ENCODE peak calls at places on chromosome 11, in five cellular contexts. W, F, O, T and E are unnamed samples.

GRCh38 chr11:128610765-128611617 is 23.6 kb upstream of the ETS1 start:
- DNase-seq in O (no peak), F (no peak), T (no peak), W (no peak), E (no peak)

GRCh38 chr11:79259800-79260199 is 181.0 kb downstream of the TENM4 start:
- DNase-seq in T (no peak), F (no peak), O (no peak), W (no peak), E (peak; percentile 35)

GRCh38 chr11:125941606-125942275 is 4.1 kb upstream of the VSIG10L2 start:
- DNase-seq in W (peak; percentile 10), T (peak; percentile 32), F (peak; percentile 19), O (peak; percentile 91), E (peak; percentile 60)

GRCh38 chr11:111957663-111958415 is 20.7 kb downstream of the DIXDC1 start:
- DNase-seq in W (no peak), F (no peak), T (no peak), O (no peak), E (no peak)

GRCh38 chr11:124717421-124717785 is 22.3 kb upstream of the NRGN start:
- DNase-seq in T (no peak), W (peak; percentile 10), O (no peak), F (peak; percentile 59), E (no peak)

GRCh38 chr11:76567261-76567660 is 103.3 kb downstream of the LRRC32 start:
- DNase-seq in T (no peak), O (no peak), F (no peak), W (no peak), E (no peak)

GRCh38 chr11:60977224-60977623 is 5.7 kb downstream of the CD6 start:
- DNase-seq in W (no peak), T (no peak), F (no peak), O (no peak), E (no peak)

GRCh38 chr11:44855138-44855849 is 95.4 kb downstream of the TP53I11 start:
- DNase-seq in T (no peak), W (no peak), O (no peak), F (peak; percentile 30), E (no peak)

GRCh38 chr11:8810331-8811301 is 100.4 kb upstream of the AKIP1 start:
- DNase-seq in O (peak; percentile 82), T (peak; percentile 82), F (peak; percentile 81), W (peak; percentile 87), E (no peak)

GRCh38 chr11:67468056-67468455 is 995 bp downstream of the TMEM134 start:
- DNase-seq in O (no peak), W (no peak), F (no peak), T (no peak), E (no peak)

GRCh38 chr11:120142072-120142423 is 4.1 kb upstream of the TRIM29 start:
- DNase-seq in W (no peak), F (no peak), T (no peak), O (peak; percentile 39), E (no peak)

GRCh38 chr11:69534166-69534530 is 52.7 kb downstream of the LINC01488 start:
- DNase-seq in O (no peak), W (no peak), F (no peak), T (no peak), E (no peak)

GRCh38 chr11:48043111-48043997 is 63.0 kb downstream of the PTPRJ start:
- DNase-seq in W (no peak), T (no peak), O (no peak), F (no peak), E (no peak)

GRCh38 chr11:57224537-57224936 is 12.5 kb downstream of the APLNR start:
- DNase-seq in T (no peak), O (no peak), W (no peak), F (peak; percentile 53), E (no peak)

GRCh38 chr11:3102641-3102921 is 45.4 kb upstream of the CARS1 start:
- DNase-seq in F (no peak), W (no peak), T (no peak), O (no peak), E (no peak)

GRCh38 chr11:128720522-128720985 is 26.7 kb downstream of the FLI1 start:
- DNase-seq in T (peak; percentile 56), O (peak; percentile 55), W (peak; percentile 61), F (no peak), E (no peak)

GRCh38 chr11:72190581-72191205 is 1.2 kb upstream of the FOLR1 start:
- DNase-seq in T (no peak), F (no peak), O (no peak), W (no peak), E (no peak)

GRCh38 chr11:120238968-120239620 is 846 bp upstream of the POU2F3 start:
- DNase-seq in T (no peak), O (no peak), F (no peak), W (no peak), E (no peak)

GRCh38 chr11:74672332-74672955 is 58.8 kb downstream of the CHRDL2 start:
- DNase-seq in T (no peak), W (no peak), F (no peak), O (no peak), E (no peak)

GRCh38 chr11:128714881-128715280 is 21.0 kb downstream of the FLI1 start:
- DNase-seq in W (peak; percentile 99), O (no peak), F (peak; percentile 97), T (no peak), E (peak; percentile 86)

GRCh38 chr11:11937433-11937832 is 71.0 kb downstream of the DKK3 start:
- DNase-seq in F (no peak), O (no peak), W (no peak), T (no peak), E (no peak)

GRCh38 chr11:2564008-2564530 is 119.3 kb downstream of the KCNQ1 start:
- DNase-seq in W (no peak), O (no peak), T (no peak), F (no peak), E (peak; percentile 90)

GRCh38 chr11:103805688-103806009 is 230.8 kb upstream of the DDI1 start:
- DNase-seq in W (no peak), O (no peak), F (no peak), T (no peak), E (no peak)

GRCh38 chr11:7931168-7931567 is at the start of gene OR10A6:
- DNase-seq in W (no peak), F (no peak), O (no peak), T (no peak), E (no peak)

GRCh38 chr11:44737222-44737621 is 10.5 kb downstream of the TSPAN18 start:
- DNase-seq in T (no peak), O (no peak), F (no peak), W (no peak), E (no peak)

GRCh38 chr11:12800032-12800671 is 125.9 kb downstream of the TEAD1 start:
- DNase-seq in O (no peak), W (peak; percentile 88), F (peak; percentile 81), T (no peak), E (peak; percentile 83)

GRCh38 chr11:102680945-102681344 is 24.6 kb downstream of the MMP27 start:
- DNase-seq in W (peak; percentile 8), F (no peak), O (no peak), T (no peak), E (no peak)

GRCh38 chr11:109704432-109704831 is 282.4 kb downstream of the C11orf87 start:
- DNase-seq in T (no peak), W (no peak), F (no peak), O (no peak), E (no peak)

GRCh38 chr11:66017354-66017753 is 5.5 kb downstream of the CST6 start:
- DNase-seq in W (no peak), O (no peak), F (no peak), T (no peak), E (no peak)

GRCh38 chr11:74418509-74418895 is 20.3 kb upstream of the PGM2L1 start:
- DNase-seq in O (no peak), F (peak; percentile 82), T (no peak), W (peak; percentile 73), E (no peak)

GRCh38 chr11:68968306-68969255 is 12.2 kb downstream of the MRGPRD start:
- DNase-seq in O (no peak), T (no peak), F (no peak), W (no peak), E (no peak)

GRCh38 chr11:15845261-15845660 is 511.1 kb downstream of the SOX6 start:
- DNase-seq in W (no peak), O (no peak), F (no peak), T (peak; percentile 82), E (no peak)
- H3K4ac ChIP-seq in W (no peak overlapping the region), O (no peak overlapping the region), F (no peak overlapping the region), T (no peak overlapping the region), E (no peak overlapping the region)

GRCh38 chr11:64558065-64558745 is 32.8 kb upstream of the SLC22A12 start:
- DNase-seq in W (no peak), O (no peak), T (no peak), F (no peak), E (peak; percentile 91)
- H3K4ac ChIP-seq in W (no peak overlapping the region), O (peak overlapping the region; percentile 83), T (peak overlapping the region; percentile 71), F (no peak overlapping the region), E (no peak overlapping the region)

GRCh38 chr11:923691-924405 is 1.8 kb upstream of the AP2A2 start:
- DNase-seq in F (no peak), O (no peak), T (no peak), W (no peak), E (no peak)

GRCh38 chr11:926341-926916 is 759 bp downstream of the AP2A2 start:
- DNase-seq in W (peak; percentile 85), O (no peak), F (peak; percentile 69), T (no peak), E (peak; percentile 58)

GRCh38 chr11:924406-925157 is 1.1 kb upstream of the AP2A2 start:
- DNase-seq in T (no peak), O (no peak), F (no peak), W (no peak), E (no peak)

GRCh38 chr11:925496-926301 is at the start of gene AP2A2:
- DNase-seq in T (peak; percentile 90), O (peak; percentile 93), F (peak; percentile 86), W (peak; percentile 86), E (peak; percentile 98)

GRCh38 chr11:925158-925495 is 543 bp upstream of the AP2A2 start:
- DNase-seq in W (no peak), F (no peak), O (no peak), T (no peak), E (no peak)
- H3K4ac ChIP-seq in W (no peak overlapping the region), F (peak overlapping the region; percentile 65), O (no peak overlapping the region), T (peak overlapping the region; percentile 28), E (no peak overlapping the region)

GRCh38 chr11:62705880-62706831 is 1.1 kb downstream of the BSCL2 start:
- DNase-seq in T (peak; percentile 94), F (peak; percentile 91), W (peak; percentile 95), O (peak; percentile 95), E (peak; percentile 95)

GRCh38 chr11:62705401-62705800 is 1.8 kb downstream of the BSCL2 start:
- DNase-seq in W (no peak), T (no peak), O (no peak), F (no peak), E (no peak)

GRCh38 chr11:62708423-62709261 is 1.2 kb downstream of the GNG3 start:
- DNase-seq in W (no peak), O (peak; percentile 69), T (no peak), F (no peak), E (peak; percentile 25)

GRCh38 chr11:62707277-62707771 is at the start of the genes BSCL2 and GNG3:
- DNase-seq in T (peak; percentile 79), F (no peak), W (no peak), O (peak; percentile 93), E (no peak)

DNA sequence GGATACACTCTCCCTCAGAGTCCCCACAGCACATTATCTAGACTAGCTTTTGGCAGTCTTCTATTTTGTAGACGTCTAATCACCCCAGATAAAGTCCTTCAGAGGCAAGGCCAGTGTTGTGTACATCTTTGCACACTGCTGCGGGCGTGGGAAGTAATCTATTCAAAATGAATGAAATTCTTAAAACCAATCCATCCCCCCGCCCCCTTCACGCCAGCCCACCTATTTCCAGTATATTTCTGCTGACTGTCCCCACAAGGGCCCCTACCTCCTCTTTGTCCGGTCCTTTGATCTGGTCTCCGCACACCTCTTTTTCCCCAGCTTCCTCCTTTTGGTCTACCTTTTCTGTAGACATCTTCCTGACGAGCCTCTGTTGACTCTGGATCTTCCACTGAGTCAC is 383 bp downstream of the BSCL2 start:
- DNase-seq in W (no peak), F (no peak), T (no peak), O (no peak), E (no peak)
- H3K4ac ChIP-seq in W (peak overlapping the region; percentile 34), F (peak overlapping the region; percentile 84), T (no peak overlapping the region), O (peak overlapping the region; percentile 75), E (peak overlapping the region; percentile 24)